ENCODE peak calls at places on chromosomes 12 and 14, in seven cellular contexts. One of them, this sample, is unnamed.

GRCh38 chr12:108519558-108519957 is 4.5 kb downstream of the FICD start:
- DNase-seq in GM12878: no peak
- DNase-seq in HCT116: no peak
- DNase-seq in SK-N-SH: peak; percentile 55
- DNase-seq in HepG2: no peak
- DNase-seq in K562: peak; percentile 52
- DNase-seq in H1: no peak
- DNase-seq in this sample: peak; percentile 19

GRCh38 chr12:68410018-68410650 is 78.0 kb upstream of the MDM1 start:
- DNase-seq in K562: no peak
- DNase-seq in SK-N-SH: no peak
- DNase-seq in HCT116: no peak
- DNase-seq in GM12878: no peak
- DNase-seq in HepG2: no peak
- DNase-seq in H1: no peak
- DNase-seq in this sample: no peak

GRCh38 chr14:98909251-98909944 is 362.6 kb downstream of the BCL11B start:
- DNase-seq in HepG2: peak; percentile 31
- DNase-seq in K562: no peak
- DNase-seq in H1: no peak
- DNase-seq in SK-N-SH: no peak
- DNase-seq in GM12878: no peak
- DNase-seq in HCT116: peak; percentile 89
- DNase-seq in this sample: no peak

GRCh38 chr12:13179159-13180074 is 17.1 kb upstream of the EMP1 start:
- DNase-seq in GM12878: no peak
- DNase-seq in HCT116: no peak
- DNase-seq in SK-N-SH: peak; percentile 54
- DNase-seq in H1: peak; percentile 80
- DNase-seq in K562: no peak
- DNase-seq in HepG2: no peak
- DNase-seq in this sample: no peak

GRCh38 chr14:71959055-71959454 is 26.8 kb downstream of the RGS6 start:
- DNase-seq in H1: no peak
- DNase-seq in GM12878: no peak
- DNase-seq in HCT116: no peak
- DNase-seq in HepG2: no peak
- DNase-seq in SK-N-SH: no peak
- DNase-seq in K562: no peak
- DNase-seq in this sample: no peak

GRCh38 chr12:6039894-6040601 is 84.4 kb downstream of the VWF start:
- DNase-seq in HCT116: peak; percentile 57
- DNase-seq in HepG2: peak; percentile 51
- DNase-seq in H1: peak; percentile 69
- DNase-seq in K562: peak; percentile 48
- DNase-seq in SK-N-SH: peak; percentile 83
- DNase-seq in GM12878: no peak
- DNase-seq in this sample: peak; percentile 58

GRCh38 chr14:72616294-72616693 is 277.6 kb downstream of the DPF3 start:
- DNase-seq in H1: peak; percentile 19
- DNase-seq in HCT116: no peak
- DNase-seq in HepG2: no peak
- DNase-seq in SK-N-SH: no peak
- DNase-seq in K562: no peak
- DNase-seq in GM12878: no peak
- DNase-seq in this sample: no peak

GRCh38 chr12:94429633-94430032 is 30.0 kb downstream of the CEP83 start:
- DNase-seq in K562: no peak
- DNase-seq in HepG2: peak; percentile 23
- DNase-seq in SK-N-SH: no peak
- DNase-seq in HCT116: no peak
- DNase-seq in GM12878: no peak
- DNase-seq in H1: no peak
- DNase-seq in this sample: peak; percentile 62

GRCh38 chr12:118436986-118437385 is 60.6 kb downstream of the SUDS3 start:
- DNase-seq in GM12878: no peak
- DNase-seq in HepG2: no peak
- DNase-seq in H1: no peak
- DNase-seq in K562: no peak
- DNase-seq in SK-N-SH: no peak
- DNase-seq in HCT116: no peak
- DNase-seq in this sample: no peak

GRCh38 chr12:4216542-4216927 is 57.0 kb upstream of the CCND2 start:
- DNase-seq in H1: no peak
- DNase-seq in GM12878: no peak
- DNase-seq in HepG2: no peak
- DNase-seq in HCT116: no peak
- DNase-seq in K562: no peak
- DNase-seq in SK-N-SH: no peak
- DNase-seq in this sample: no peak

GRCh38 chr12:74660442-74660841 is 122.8 kb downstream of the ATXN7L3B start:
- DNase-seq in SK-N-SH: no peak
- DNase-seq in HepG2: no peak
- DNase-seq in H1: no peak
- DNase-seq in HCT116: no peak
- DNase-seq in K562: no peak
- DNase-seq in GM12878: no peak
- DNase-seq in this sample: no peak

GRCh38 chr12:74665690-74666089 is 128.1 kb downstream of the ATXN7L3B start:
- DNase-seq in K562: no peak
- DNase-seq in SK-N-SH: no peak
- DNase-seq in GM12878: no peak
- DNase-seq in H1: no peak
- DNase-seq in HCT116: no peak
- DNase-seq in HepG2: no peak
- DNase-seq in this sample: no peak

DNA sequence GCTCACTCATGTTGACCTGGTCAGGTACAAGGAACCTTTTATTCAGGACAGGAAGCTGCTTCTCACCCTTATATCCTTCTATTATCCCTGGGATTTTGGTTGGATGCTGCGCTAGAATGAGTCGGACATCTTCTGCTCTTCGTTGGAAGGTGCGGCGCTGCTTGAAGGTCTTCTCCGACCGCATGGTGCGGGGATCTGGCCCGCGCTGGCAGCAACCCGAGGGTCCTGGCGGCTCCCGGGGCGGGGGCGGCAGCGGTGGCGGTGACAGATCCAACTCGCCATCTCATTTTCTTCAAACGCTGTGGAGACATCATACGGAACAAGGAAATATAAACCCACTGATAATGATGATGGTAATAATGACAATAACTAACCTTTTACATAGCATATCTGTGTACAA is 126.3 kb downstream of the ATXN7L3B start:
- DNase-seq in K562: no peak
- DNase-seq in GM12878: no peak
- DNase-seq in SK-N-SH: no peak
- DNase-seq in HCT116: no peak
- DNase-seq in HepG2: no peak
- DNase-seq in H1: no peak
- DNase-seq in this sample: no peak
- TF ChIP-seq JUND in K562: no peak
- TF ChIP-seq JUND in GM12878: no peak
- TF ChIP-seq JUND in SK-N-SH: no peak
- TF ChIP-seq JUND in HCT116: no peak
- TF ChIP-seq JUND in HepG2: no peak
- TF ChIP-seq JUND in H1: no peak
- TF ChIP-seq JUND in this sample: no peak

GRCh38 chr14:52031781-52032180 is 37.1 kb downstream of the NID2 start:
- DNase-seq in HepG2: no peak
- DNase-seq in GM12878: no peak
- DNase-seq in HCT116: no peak
- DNase-seq in H1: no peak
- DNase-seq in SK-N-SH: no peak
- DNase-seq in K562: no peak
- DNase-seq in this sample: no peak

GRCh38 chr14:52033131-52033642 is 35.7 kb downstream of the NID2 start:
- DNase-seq in SK-N-SH: no peak
- DNase-seq in HepG2: no peak
- DNase-seq in H1: no peak
- DNase-seq in HCT116: no peak
- DNase-seq in K562: no peak
- DNase-seq in GM12878: no peak
- DNase-seq in this sample: no peak

GRCh38 chr14:52032196-52032865 is 36.5 kb downstream of the NID2 start:
- DNase-seq in GM12878: no peak
- DNase-seq in K562: no peak
- DNase-seq in H1: no peak
- DNase-seq in SK-N-SH: no peak
- DNase-seq in HCT116: no peak
- DNase-seq in HepG2: no peak
- DNase-seq in this sample: no peak

GRCh38 chr14:52026921-52027320 is 37.6 kb downstream of the RTRAF start:
- DNase-seq in HepG2: no peak
- DNase-seq in H1: no peak
- DNase-seq in SK-N-SH: no peak
- DNase-seq in HCT116: no peak
- DNase-seq in GM12878: no peak
- DNase-seq in K562: no peak
- DNase-seq in this sample: no peak

DNA sequence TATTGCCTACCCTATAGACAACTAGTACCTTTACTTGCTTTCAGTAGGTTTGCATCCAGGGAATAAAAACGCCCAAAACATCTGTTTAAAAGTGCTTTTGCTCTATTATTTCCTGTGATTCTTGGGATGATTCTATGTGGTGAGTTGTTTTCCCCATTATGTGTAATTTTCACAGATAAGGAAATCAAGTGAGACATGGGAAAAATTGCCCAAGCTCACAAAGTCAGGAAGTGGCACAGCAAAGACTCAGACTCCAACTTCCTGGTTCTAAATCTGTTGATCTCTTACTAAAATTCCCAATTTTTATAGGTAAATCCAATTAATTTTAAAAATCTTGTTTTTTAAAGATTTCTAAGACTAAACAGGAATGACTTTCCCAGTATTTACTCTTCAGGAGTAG is 39.0 kb downstream of the NID2 start:
- DNase-seq in SK-N-SH: no peak
- DNase-seq in H1: no peak
- DNase-seq in K562: no peak
- DNase-seq in HepG2: no peak
- DNase-seq in HCT116: no peak
- DNase-seq in GM12878: no peak
- DNase-seq in this sample: no peak
- TF ChIP-seq JUND in SK-N-SH: no peak
- TF ChIP-seq JUND in H1: no peak
- TF ChIP-seq JUND in K562: no peak
- TF ChIP-seq JUND in HepG2: no peak
- TF ChIP-seq JUND in HCT116: no peak
- TF ChIP-seq JUND in GM12878: no peak
- TF ChIP-seq JUND in this sample: no peak

GRCh38 chr12:116375278-116375842 is 97.9 kb upstream of the MED13L start:
- DNase-seq in HCT116: no peak
- DNase-seq in GM12878: no peak
- DNase-seq in SK-N-SH: no peak
- DNase-seq in H1: no peak
- DNase-seq in K562: no peak
- DNase-seq in HepG2: no peak
- DNase-seq in this sample: no peak

GRCh38 chr12:116370004-116370404 is 92.5 kb upstream of the MED13L start:
- DNase-seq in H1: no peak
- DNase-seq in HepG2: no peak
- DNase-seq in HCT116: no peak
- DNase-seq in GM12878: no peak
- DNase-seq in SK-N-SH: no peak
- DNase-seq in K562: no peak
- DNase-seq in this sample: no peak

GRCh38 chr12:116373610-116374606 is 96.4 kb upstream of the MED13L start:
- DNase-seq in H1: no peak
- DNase-seq in GM12878: no peak
- DNase-seq in SK-N-SH: no peak
- DNase-seq in HepG2: no peak
- DNase-seq in K562: no peak
- DNase-seq in HCT116: no peak
- DNase-seq in this sample: no peak

GRCh38 chr12:116370886-116371580 is 93.5 kb upstream of the MED13L start:
- DNase-seq in SK-N-SH: peak; percentile 60
- DNase-seq in HCT116: no peak
- DNase-seq in H1: no peak
- DNase-seq in HepG2: no peak
- DNase-seq in K562: no peak
- DNase-seq in GM12878: no peak
- DNase-seq in this sample: no peak

DNA sequence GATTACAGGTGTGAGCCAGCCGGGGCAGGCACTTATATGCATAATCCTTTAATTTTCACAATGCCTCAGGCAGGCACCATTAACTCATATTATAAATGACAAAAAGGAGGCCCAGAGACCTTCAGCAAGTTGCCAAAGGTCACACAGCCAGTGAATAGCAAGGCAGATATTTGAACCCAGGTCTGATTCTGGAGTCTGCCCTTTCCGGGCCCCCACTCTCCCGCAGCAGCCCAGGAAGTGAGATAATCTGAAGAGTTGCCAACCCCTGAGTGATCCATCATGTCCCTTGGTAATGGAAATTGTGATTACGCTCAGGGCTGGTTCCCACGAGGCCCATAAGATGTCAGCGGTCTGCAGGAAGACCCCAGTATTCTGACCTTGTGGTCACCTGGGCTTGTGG is 95.3 kb upstream of the MED13L start:
- DNase-seq in H1: no peak
- DNase-seq in SK-N-SH: no peak
- DNase-seq in HCT116: no peak
- DNase-seq in GM12878: no peak
- DNase-seq in HepG2: no peak
- DNase-seq in K562: no peak
- DNase-seq in this sample: no peak
- TF ChIP-seq JUND in H1: no peak
- TF ChIP-seq JUND in SK-N-SH: no peak
- TF ChIP-seq JUND in HCT116: no peak
- TF ChIP-seq JUND in GM12878: no peak
- TF ChIP-seq JUND in HepG2: no peak
- TF ChIP-seq JUND in K562: no peak
- TF ChIP-seq JUND in this sample: no peak

GRCh38 chr12:17975239-17975638 is 114.8 kb downstream of the RERGL start:
- DNase-seq in HCT116: no peak
- DNase-seq in HepG2: no peak
- DNase-seq in GM12878: no peak
- DNase-seq in SK-N-SH: no peak
- DNase-seq in K562: no peak
- DNase-seq in H1: no peak
- DNase-seq in this sample: no peak

GRCh38 chr12:17975763-17976162 is 114.2 kb downstream of the RERGL start:
- DNase-seq in SK-N-SH: no peak
- DNase-seq in H1: no peak
- DNase-seq in GM12878: no peak
- DNase-seq in HepG2: no peak
- DNase-seq in K562: no peak
- DNase-seq in HCT116: no peak
- DNase-seq in this sample: no peak

GRCh38 chr12:17971850-17972249 is 118.1 kb downstream of the RERGL start:
- DNase-seq in HepG2: no peak
- DNase-seq in K562: no peak
- DNase-seq in H1: no peak
- DNase-seq in GM12878: no peak
- DNase-seq in SK-N-SH: no peak
- DNase-seq in HCT116: no peak
- DNase-seq in this sample: no peak

DNA sequence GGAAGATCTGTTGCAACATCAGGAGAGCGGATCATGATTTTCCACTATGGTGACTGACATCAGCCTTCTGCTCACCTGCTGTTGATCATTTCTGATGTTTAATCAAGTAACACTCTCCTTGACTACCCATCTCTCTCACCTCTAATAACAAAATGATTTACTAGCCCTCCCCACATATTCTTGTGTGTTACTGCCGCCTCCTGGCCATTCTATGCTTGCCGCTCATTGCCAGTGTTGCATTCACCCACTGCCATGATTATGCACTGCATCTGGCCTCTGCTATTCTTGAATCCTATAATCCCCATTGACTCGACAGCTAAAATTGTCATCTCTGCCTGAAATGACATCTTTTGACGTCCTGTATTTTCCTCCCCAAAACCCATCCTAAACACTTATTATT is 113.8 kb downstream of the RERGL start:
- DNase-seq in K562: no peak
- DNase-seq in HepG2: no peak
- DNase-seq in GM12878: no peak
- DNase-seq in H1: peak; percentile 61
- DNase-seq in HCT116: no peak
- DNase-seq in SK-N-SH: no peak
- DNase-seq in this sample: no peak
- TF ChIP-seq JUND in K562: no peak
- TF ChIP-seq JUND in HepG2: no peak
- TF ChIP-seq JUND in GM12878: no peak
- TF ChIP-seq JUND in H1: no peak
- TF ChIP-seq JUND in HCT116: no peak
- TF ChIP-seq JUND in SK-N-SH: no peak
- TF ChIP-seq JUND in this sample: no peak